ENCODE peak calls at places on chromosome 18, in four cellular contexts. Z, T, P and K are unnamed samples.

GRCh38 chr18:46310258-46310657 is 206.1 kb downstream of the HAUS1 start:
- DNase-seq in Z (no peak), T (no peak), P (peak; percentile 62), K (no peak)

GRCh38 chr18:3246636-3247242 is 862 bp upstream of the MYL12A start:
- DNase-seq in Z (no peak), T (no peak), P (no peak), K (peak; percentile 33)

GRCh38 chr18:32373995-32374394 is 96.7 kb downstream of the GAREM1 start:
- DNase-seq in Z (no peak), T (no peak), P (no peak), K (no peak)

GRCh38 chr18:46155652-46156051 is 51.5 kb downstream of the HAUS1 start:
- DNase-seq in Z (no peak), T (no peak), P (no peak), K (peak; percentile 65)

GRCh38 chr18:24679062-24679461 is 218.6 kb downstream of the HRH4 start:
- DNase-seq in Z (no peak), T (no peak), P (no peak), K (no peak)

GRCh38 chr18:75045249-75045648 is 163.7 kb downstream of the PTGR3 start:
- DNase-seq in Z (no peak), T (no peak), P (no peak), K (no peak)

GRCh38 chr18:4060427-4061281 is 394.5 kb downstream of the DLGAP1 start:
- DNase-seq in Z (no peak), T (no peak), P (no peak), K (no peak)

GRCh38 chr18:76425299-76426101 is 69.5 kb downstream of the ZNF516 start:
- DNase-seq in Z (peak; percentile 86), T (no peak), P (no peak), K (no peak)

GRCh38 chr18:45409971-45410370 is 205.3 kb upstream of the SLC14A2 start:
- DNase-seq in Z (no peak), T (no peak), P (no peak), K (no peak)

GRCh38 chr18:68219867-68220266 is 495.0 kb downstream of the TMX3 start:
- DNase-seq in Z (no peak), T (no peak), P (no peak), K (no peak)

GRCh38 chr18:54888933-54889332 is 60.7 kb downstream of the RAB27B start:
- DNase-seq in Z (no peak), T (no peak), P (no peak), K (no peak)

GRCh38 chr18:13235326-13235937 is 16.9 kb downstream of the LDLRAD4 start:
- DNase-seq in Z (no peak), T (no peak), P (no peak), K (no peak)

GRCh38 chr18:68676913-68677312 is 38.0 kb downstream of the TMX3 start:
- DNase-seq in Z (no peak), T (no peak), P (no peak), K (no peak)

GRCh38 chr18:7447629-7448028 is 119.5 kb upstream of the PTPRM start:
- DNase-seq in Z (no peak), T (no peak), P (no peak), K (no peak)

GRCh38 chr18:31680836-31681568 is 3.4 kb downstream of the B4GALT6 start:
- DNase-seq in Z (no peak), T (no peak), P (no peak), K (no peak)

GRCh38 chr18:46946656-46947282 is 29.4 kb downstream of the KATNAL2 start:
- DNase-seq in Z (no peak), T (no peak), P (peak; percentile 28), K (peak; percentile 57)

GRCh38 chr18:61754039-61754583 is 138.7 kb downstream of the RNF152 start:
- DNase-seq in Z (no peak), T (no peak), P (no peak), K (no peak)

DNA sequence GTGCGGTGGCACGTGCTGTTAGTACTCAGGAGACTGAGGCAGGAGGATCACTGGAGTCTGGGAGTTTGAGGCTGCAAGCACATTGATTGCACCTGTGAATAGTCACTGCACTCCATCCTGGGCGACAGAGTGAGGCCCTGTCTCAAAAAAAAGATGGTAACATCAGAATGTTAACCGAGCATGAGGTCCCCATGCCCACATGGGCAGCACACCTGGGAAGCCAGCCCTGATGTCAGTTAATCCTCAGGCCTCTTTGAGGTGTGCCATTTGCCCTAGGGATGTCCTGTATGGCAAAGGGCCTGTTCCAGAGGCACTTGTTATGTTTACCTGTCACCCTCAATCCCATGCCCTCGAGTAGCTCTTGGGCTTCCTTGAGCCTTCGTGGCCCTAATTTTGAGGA is 16.6 kb downstream of the RBFA start:
- DNase-seq in Z (no peak), T (no peak), P (no peak), K (no peak)
- H3K9me3 ChIP-seq in Z (peaks cover 18% of the 10 kb centered on the region), T (no peaks in the 10 kb centered on the region), P (no peaks in the 10 kb centered on the region), K (peaks cover 25% of the 10 kb centered on the region)

GRCh38 chr18:9137168-9138066 is 836 bp downstream of the ANKRD12 start:
- DNase-seq in Z (no peak), T (peak; percentile 64), P (peak; percentile 52), K (peak; percentile 80)
- H3K4me1 ChIP-seq in Z (peaks cover 55% of the 10 kb centered on the region), T (peaks cover 68% of the 10 kb centered on the region), P (peaks cover 9% of the 10 kb centered on the region), K (peaks cover 75% of the 10 kb centered on the region)

GRCh38 chr18:23471486-23471885 is 18.4 kb downstream of the RIOK3 start:
- DNase-seq in Z (no peak), T (no peak), P (no peak), K (no peak)
- H3K36me3 ChIP-seq in Z (peaks cover 95% of the 10 kb centered on the region), T (peaks cover 76% of the 10 kb centered on the region), P (peaks cover 20% of the 10 kb centered on the region), K (peaks cover 81% of the 10 kb centered on the region)

GRCh38 chr18:56066524-56067215 is 478.7 kb upstream of the TCF4 start:
- DNase-seq in Z (no peak), T (no peak), P (no peak), K (no peak)

GRCh38 chr18:56062931-56063330 is 474.9 kb upstream of the TCF4 start:
- DNase-seq in Z (no peak), T (no peak), P (no peak), K (no peak)

GRCh38 chr18:56065101-56065500 is 477.1 kb upstream of the TCF4 start:
- DNase-seq in Z (no peak), T (no peak), P (no peak), K (no peak)

GRCh38 chr18:56060967-56061541 is 473.1 kb upstream of the TCF4 start:
- DNase-seq in Z (no peak), T (no peak), P (no peak), K (no peak)
- H3K9me3 ChIP-seq in Z (no peaks in the 10 kb centered on the region), T (no peaks in the 10 kb centered on the region), P (no peaks in the 10 kb centered on the region), K (no peaks in the 10 kb centered on the region)

GRCh38 chr18:48787523-48788151 is 163.1 kb downstream of the SMAD7 start:
- DNase-seq in Z (no peak), T (no peak), P (no peak), K (no peak)

GRCh38 chr18:48788378-48788777 is 162.4 kb downstream of the SMAD7 start:
- DNase-seq in Z (no peak), T (no peak), P (no peak), K (no peak)

GRCh38 chr18:48790869-48791635 is 159.7 kb downstream of the SMAD7 start:
- DNase-seq in Z (no peak), T (no peak), P (no peak), K (no peak)

GRCh38 chr18:48790226-48790863 is 160.4 kb downstream of the SMAD7 start:
- DNase-seq in Z (no peak), T (no peak), P (no peak), K (no peak)

GRCh38 chr18:48789259-48789812 is 161.4 kb downstream of the SMAD7 start:
- DNase-seq in Z (no peak), T (no peak), P (no peak), K (no peak)
- H3K4me1 ChIP-seq in Z (peaks cover 5% of the 10 kb centered on the region), T (peaks cover 14% of the 10 kb centered on the region), P (no peaks in the 10 kb centered on the region), K (peaks cover 19% of the 10 kb centered on the region)

DNA sequence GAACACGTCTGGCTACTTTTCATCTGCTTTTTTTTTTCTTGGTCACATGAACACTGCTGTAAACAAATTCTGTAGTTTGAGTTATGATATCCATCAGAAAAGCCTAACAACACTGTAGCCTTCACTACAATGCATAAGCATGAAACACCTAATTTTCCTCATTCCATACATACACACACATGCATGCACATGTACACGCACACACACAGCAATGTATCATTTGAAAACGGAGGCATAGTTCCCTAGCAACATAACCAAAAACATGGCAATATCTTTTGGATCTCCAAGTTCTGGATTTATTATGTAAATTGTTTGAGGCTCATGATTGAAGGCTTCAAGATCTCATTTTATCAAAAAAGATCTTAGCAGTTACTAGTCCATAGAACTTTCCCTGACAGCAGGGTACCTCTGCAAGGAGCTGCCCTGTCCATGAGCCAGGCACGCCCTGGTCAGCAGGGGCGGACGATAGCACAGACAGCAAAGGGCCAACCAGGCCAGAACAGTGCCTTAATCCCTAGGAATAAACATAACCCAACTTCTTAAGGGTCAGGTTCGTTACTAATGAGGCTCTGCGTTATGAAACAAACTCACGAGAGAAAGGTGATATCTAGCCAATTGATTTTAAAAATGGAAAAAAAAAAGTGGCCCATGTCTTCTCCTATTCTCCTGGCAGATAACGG is 59.4 kb downstream of the BCL2 start:
- DNase-seq in Z (no peak), T (no peak), P (no peak), K (no peak)
- H3K36me3 ChIP-seq in Z (no peaks in the 10 kb centered on the region), T (no peaks in the 10 kb centered on the region), P (no peaks in the 10 kb centered on the region), K (no peaks in the 10 kb centered on the region)

DNA sequence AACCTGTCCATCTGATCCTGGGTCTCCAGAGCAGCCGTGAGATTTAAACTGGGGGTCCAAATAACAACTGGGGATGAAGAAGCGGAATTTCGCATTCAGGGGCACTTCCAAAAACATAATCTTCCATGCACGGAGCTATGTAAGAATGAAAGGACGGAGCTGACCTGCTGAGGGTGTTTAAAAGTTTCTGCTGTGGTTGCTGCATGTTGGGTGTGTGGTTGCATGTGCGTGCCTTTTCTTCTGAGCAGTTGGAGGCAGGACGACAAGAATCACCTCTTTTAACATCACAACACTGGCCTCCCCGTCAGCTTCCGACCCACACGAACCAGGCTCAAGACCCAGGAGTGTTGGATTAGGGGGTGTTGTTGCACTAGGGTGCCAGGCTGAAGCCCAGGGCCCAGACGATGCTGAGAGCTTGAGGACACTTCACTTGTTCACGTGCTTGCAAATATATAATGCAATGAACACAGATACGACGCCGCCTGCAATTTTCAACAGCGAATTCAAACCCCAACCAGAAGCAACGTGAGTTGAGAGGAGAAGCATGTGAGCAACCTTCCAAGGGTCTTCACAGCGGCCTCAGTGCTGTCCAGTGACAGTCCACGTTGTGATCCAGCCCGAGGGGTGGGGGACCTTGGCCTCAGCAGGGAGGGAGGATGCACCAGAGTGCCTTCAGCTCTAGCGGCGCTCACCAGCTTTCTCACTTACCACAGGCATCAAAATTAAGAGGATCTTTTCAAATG is 76.0 kb upstream of the SALL3 start:
- DNase-seq in Z (peak; percentile 60), T (no peak), P (no peak), K (no peak)
- H3K9me3 ChIP-seq in Z (no peaks in the 10 kb centered on the region), T (no peaks in the 10 kb centered on the region), P (no peaks in the 10 kb centered on the region), K (no peaks in the 10 kb centered on the region)

GRCh38 chr18:22167471-22168151 is 1.8 kb upstream of the GATA6 start:
- DNase-seq in Z (no peak), T (no peak), P (no peak), K (no peak)
- H3K4me1 ChIP-seq in Z (peaks cover 40% of the 10 kb centered on the region), T (peaks cover 21% of the 10 kb centered on the region), P (peaks cover 9% of the 10 kb centered on the region), K (peaks cover 14% of the 10 kb centered on the region)